ENCODE peak calls at places on chromosomes 11 and 22, in eight cellular contexts. U is suprapubic skin, I is tibial nerve, M is neuronal stem cell, W is GM23338, N is BE2C, R is body of pancreas, Q is HCT116. C is an unnamed sample.
A peak's percentile ranks its signal among the peaks of the same experiment; 100 is the strongest.

GRCh38 chr11:112163875-112164521 is at the start of gene IL18:
- DNase-seq in U (no peak), I (no peak), M (no peak), W (peak; percentile 69), N (no peak), R (peak; percentile 82), Q (peak; percentile 78), C (peak; percentile 76)

GRCh38 chr22:47011131-47011854 is 248.8 kb downstream of the TBC1D22A start:
- DNase-seq in U (no peak), I (no peak), M (no peak), W (no peak), N (no peak), R (no peak), Q (no peak), C (no peak)

GRCh38 chr11:3091081-3091845 is 34.0 kb upstream of the CARS1 start:
- DNase-seq in U (peak; percentile 72), I (no peak), M (no peak), W (no peak), N (no peak), R (no peak), Q (no peak), C (no peak)

GRCh38 chr11:9601041-9601875 is 27.8 kb downstream of the WEE1 start:
- DNase-seq in U (peak; percentile 74), I (no peak), M (no peak), W (peak; percentile 84), N (peak; percentile 6), R (peak; percentile 34), Q (no peak), C (no peak)

GRCh38 chr11:47399860-47400812 is 8.3 kb upstream of the SLC39A13 start:
- DNase-seq in U (no peak), I (no peak), M (no peak), W (peak; percentile 75), N (no peak), R (no peak), Q (no peak), C (no peak)

GRCh38 chr11:3202759-3203158 is 15.9 kb downstream of the MRGPRG start:
- DNase-seq in U (no peak), I (no peak), M (no peak), W (no peak), N (no peak), R (no peak), Q (no peak), C (no peak)

GRCh38 chr22:20424937-20425587 is 12.6 kb downstream of the SCARF2 start:
- DNase-seq in U (no peak), I (no peak), M (no peak), W (peak; percentile 94), N (no peak), R (no peak), Q (no peak), C (peak; percentile 39)

GRCh38 chr22:19218541-19219233 is 40.2 kb upstream of the SLC25A1 start:
- DNase-seq in U (peak; percentile 57), I (no peak), M (no peak), W (no peak), N (no peak), R (no peak), Q (no peak), C (no peak)

GRCh38 chr11:109739374-109739773 is 317.4 kb downstream of the C11orf87 start:
- DNase-seq in U (no peak), I (no peak), M (no peak), W (no peak), N (no peak), R (no peak), Q (no peak), C (no peak)

GRCh38 chr11:88345408-88345807 is 7.9 kb upstream of the CTSC start:
- DNase-seq in U (no peak), I (no peak), M (no peak), W (no peak), N (no peak), R (no peak), Q (no peak), C (peak; percentile 64)

GRCh38 chr22:44024288-44024908 is at the start of gene PARVB:
- DNase-seq in U (no peak), I (no peak), M (no peak), W (peak; percentile 42), N (peak; percentile 45), R (no peak), Q (no peak), C (no peak)

GRCh38 chr22:36901411-36902142 is 11.9 kb upstream of the CSF2RB start:
- DNase-seq in U (no peak), I (no peak), M (no peak), W (no peak), N (no peak), R (no peak), Q (no peak), C (no peak)

GRCh38 chr22:28063656-28064055 is 144.6 kb upstream of the PITPNB start:
- DNase-seq in U (no peak), I (no peak), M (no peak), W (no peak), N (no peak), R (no peak), Q (no peak), C (no peak)

GRCh38 chr22:38761202-38762162 is 5.7 kb upstream of the SUN2 start:
- DNase-seq in U (no peak), I (no peak), M (no peak), W (no peak), N (no peak), R (no peak), Q (no peak), C (no peak)

GRCh38 chr22:45602824-45603301 is 68.8 kb upstream of the ATXN10 start:
- DNase-seq in U (no peak), I (no peak), M (peak; percentile 37), W (peak; percentile 83), N (peak; percentile 95), R (no peak), Q (peak; percentile 80), C (no peak)

GRCh38 chr11:73072935-73073481 is 69.1 kb downstream of the FCHSD2 start:
- DNase-seq in U (no peak), I (no peak), M (no peak), W (no peak), N (no peak), R (peak; percentile 15), Q (no peak), C (no peak)

DNA sequence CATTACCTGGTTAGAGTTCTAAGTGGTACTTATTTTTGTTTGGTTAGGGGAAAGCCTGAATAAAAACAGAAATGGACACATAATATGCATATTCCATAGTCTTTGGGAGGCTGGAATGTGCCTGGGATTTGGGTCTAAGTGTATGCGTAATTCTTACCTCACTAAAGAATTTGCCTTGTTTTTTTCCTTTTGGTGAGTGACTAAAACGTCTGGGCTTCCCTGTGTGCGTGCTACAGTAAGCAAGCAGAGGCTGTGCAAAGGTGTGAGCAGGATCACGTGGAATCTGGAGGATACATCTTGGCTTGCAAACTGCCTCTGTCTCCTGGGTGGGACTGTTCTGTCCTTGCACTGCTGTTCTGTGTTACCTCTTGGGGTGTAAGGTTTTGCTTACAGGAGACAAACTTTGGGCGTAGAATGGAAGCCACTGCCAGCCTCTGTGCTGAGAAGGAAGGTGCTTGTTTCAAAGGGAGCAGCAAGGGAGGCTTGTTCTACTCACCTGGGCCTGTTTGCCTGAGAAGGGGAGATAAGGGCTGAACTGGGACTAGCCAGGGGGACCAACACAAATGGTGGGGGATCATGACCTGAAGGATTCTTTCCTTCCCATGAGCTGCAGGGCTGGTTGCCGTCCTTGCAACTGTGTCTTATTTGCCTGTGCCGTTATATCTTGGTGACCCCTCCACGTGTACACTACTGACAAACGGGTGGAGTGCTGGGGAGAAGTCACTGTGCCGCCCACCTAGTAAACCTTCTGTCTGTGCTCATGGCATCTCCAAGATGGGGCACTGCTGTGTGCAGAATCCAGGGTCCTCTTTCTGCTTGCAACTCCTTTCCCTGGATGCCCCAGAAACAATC is 4.5 kb downstream of the NEAT1 start:
- DNase-seq in U (peak; percentile 81), I (no peak), M (no peak), W (peak; percentile 54), N (no peak), R (peak; percentile 70), Q (peak; percentile 61), C (peak; percentile 81)
- H3K4me1 ChIP-seq in U (peaks cover 50% of the 10 kb centered on the region), I (peaks cover 22% of the 10 kb centered on the region), M (peaks cover 24% of the 10 kb centered on the region), W (peaks cover 65% of the 10 kb centered on the region), N (peaks cover 3% of the 10 kb centered on the region), R (peaks cover 53% of the 10 kb centered on the region), Q (peaks cover 72% of the 10 kb centered on the region), C (no peaks in the 10 kb centered on the region)

DNA sequence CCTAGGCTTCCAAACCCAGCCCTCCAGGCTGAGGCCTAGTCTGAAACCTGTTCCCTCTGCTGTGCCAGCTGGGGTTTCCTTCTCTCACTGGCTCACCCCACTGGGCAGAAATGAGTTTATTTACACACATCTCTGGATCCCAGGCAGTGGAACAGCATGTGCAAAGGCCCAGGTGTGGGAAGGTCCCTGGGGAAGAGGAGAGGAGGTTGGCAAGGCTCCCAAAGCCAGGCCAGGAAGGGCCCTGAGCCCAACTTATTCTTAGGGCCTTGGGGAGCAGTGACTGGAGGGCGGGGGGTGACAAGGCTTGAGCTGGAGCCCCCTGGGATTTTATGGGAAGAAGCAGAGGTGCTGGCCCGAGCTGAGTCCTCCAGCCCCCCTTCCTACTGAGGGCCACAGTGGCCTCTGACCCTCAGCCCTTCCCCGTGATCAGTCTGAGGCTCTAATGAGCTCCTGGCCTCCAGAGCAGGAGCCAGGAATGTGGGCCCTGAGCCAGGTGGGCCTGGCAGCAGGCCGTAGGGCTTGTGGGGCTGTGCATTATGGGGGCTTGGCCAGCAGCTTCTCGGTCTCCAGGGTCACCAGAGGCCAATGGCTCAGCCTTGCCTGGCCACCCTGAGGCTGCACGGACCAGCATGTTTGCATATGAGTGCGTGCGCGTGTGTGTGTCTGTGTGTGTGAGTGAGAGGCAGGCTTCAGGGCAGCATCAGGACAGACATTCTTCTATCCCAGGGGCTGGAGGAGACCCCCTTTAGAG is 2.9 kb downstream of the MYO7A start:
- DNase-seq in U (no peak), I (peak; percentile 32), M (no peak), W (no peak), N (peak; percentile 62), R (peak; percentile 65), Q (no peak), C (no peak)
- H3K4me1 ChIP-seq in U (peaks cover 19% of the 10 kb centered on the region), I (peaks cover 16% of the 10 kb centered on the region), M (peaks cover 12% of the 10 kb centered on the region), W (peaks cover 8% of the 10 kb centered on the region), N (peaks cover 9% of the 10 kb centered on the region), R (peaks cover 47% of the 10 kb centered on the region), Q (peaks cover 15% of the 10 kb centered on the region), C (no peaks in the 10 kb centered on the region)

GRCh38 chr11:107706531-107706930 is 5.3 kb downstream of the SLN start:
- DNase-seq in U (no peak), I (no peak), M (no peak), W (no peak), N (no peak), R (no peak), Q (no peak), C (no peak)
- H3K4me1 ChIP-seq in U (peaks cover 4% of the 10 kb centered on the region), I (no peaks in the 10 kb centered on the region), M (peaks cover 5% of the 10 kb centered on the region), W (peaks cover 19% of the 10 kb centered on the region), N (no peaks in the 10 kb centered on the region), R (peaks cover 5% of the 10 kb centered on the region), Q (peaks cover 5% of the 10 kb centered on the region), C (peaks cover 8% of the 10 kb centered on the region)

GRCh38 chr11:117074122-117074521 is 24.1 kb downstream of the SIK3 start:
- DNase-seq in U (no peak), I (no peak), M (no peak), W (no peak), N (no peak), R (no peak), Q (no peak), C (no peak)

GRCh38 chr11:117071344-117071787 is 26.9 kb downstream of the SIK3 start:
- DNase-seq in U (no peak), I (no peak), M (no peak), W (peak; percentile 24), N (peak; percentile 40), R (peak; percentile 67), Q (no peak), C (no peak)

GRCh38 chr11:117075186-117075585 is 23.0 kb downstream of the SIK3 start:
- DNase-seq in U (no peak), I (no peak), M (no peak), W (no peak), N (no peak), R (no peak), Q (no peak), C (peak; percentile 62)

GRCh38 chr11:117072517-117073218 is 25.6 kb downstream of the SIK3 start:
- DNase-seq in U (no peak), I (no peak), M (no peak), W (no peak), N (no peak), R (peak; percentile 22), Q (peak; percentile 91), C (peak; percentile 92)

GRCh38 chr11:117073539-117073938 is 24.7 kb downstream of the SIK3 start:
- DNase-seq in U (no peak), I (no peak), M (no peak), W (no peak), N (no peak), R (no peak), Q (no peak), C (no peak)
- H3K4me1 ChIP-seq in U (peaks cover 50% of the 10 kb centered on the region), I (peaks cover 51% of the 10 kb centered on the region), M (peaks cover 8% of the 10 kb centered on the region), W (peaks cover 27% of the 10 kb centered on the region), N (peaks cover 5% of the 10 kb centered on the region), R (peaks cover 61% of the 10 kb centered on the region), Q (peaks cover 40% of the 10 kb centered on the region), C (peaks cover 31% of the 10 kb centered on the region)